ENCODE peak calls at places on chromosomes 13 and 19, in six cellular contexts. One of them, this sample, is unnamed.

GRCh38 chr19:35168261-35168660 is 13.7 kb downstream of the FXYD5 start:
- DNase-seq in breast epithelium: peak; percentile 74
- DNase-seq in upper lobe of left lung: no peak
- DNase-seq in HCT116: no peak
- DNase-seq in transverse colon: no peak
- DNase-seq in stomach: no peak
- DNase-seq in this sample: no peak

GRCh38 chr19:35673121-35673804 is 6.9 kb downstream of the UPK1A start:
- DNase-seq in breast epithelium: no peak
- DNase-seq in upper lobe of left lung: peak; percentile 28
- DNase-seq in HCT116: peak; percentile 53
- DNase-seq in transverse colon: peak; percentile 35
- DNase-seq in stomach: peak; percentile 43
- DNase-seq in this sample: peak; percentile 84

GRCh38 chr19:44640518-44640917 is 3.2 kb upstream of the PVR start:
- DNase-seq in breast epithelium: no peak
- DNase-seq in upper lobe of left lung: no peak
- DNase-seq in HCT116: no peak
- DNase-seq in transverse colon: no peak
- DNase-seq in stomach: no peak
- DNase-seq in this sample: no peak

GRCh38 chr13:50993908-50994307 is 84.3 kb downstream of the RNASEH2B start:
- DNase-seq in breast epithelium: no peak
- DNase-seq in upper lobe of left lung: no peak
- DNase-seq in HCT116: no peak
- DNase-seq in transverse colon: no peak
- DNase-seq in stomach: no peak
- DNase-seq in this sample: no peak

GRCh38 chr13:47463726-47464125 is 537.3 kb downstream of the SUCLA2 start:
- DNase-seq in breast epithelium: no peak
- DNase-seq in upper lobe of left lung: no peak
- DNase-seq in HCT116: no peak
- DNase-seq in transverse colon: no peak
- DNase-seq in stomach: no peak
- DNase-seq in this sample: peak; percentile 12

GRCh38 chr13:39253774-39254173 is 215.5 kb downstream of the NHLRC3 start:
- DNase-seq in breast epithelium: no peak
- DNase-seq in upper lobe of left lung: no peak
- DNase-seq in HCT116: no peak
- DNase-seq in transverse colon: no peak
- DNase-seq in stomach: no peak
- DNase-seq in this sample: no peak

GRCh38 chr13:56247692-56248091 is 893.0 kb upstream of the PRR20A start:
- DNase-seq in breast epithelium: no peak
- DNase-seq in upper lobe of left lung: no peak
- DNase-seq in HCT116: no peak
- DNase-seq in transverse colon: no peak
- DNase-seq in stomach: no peak
- DNase-seq in this sample: no peak

GRCh38 chr19:57302020-57302465 is 18.2 kb upstream of the ZNF543 start:
- DNase-seq in breast epithelium: peak; percentile 78
- DNase-seq in upper lobe of left lung: no peak
- DNase-seq in HCT116: no peak
- DNase-seq in transverse colon: no peak
- DNase-seq in stomach: no peak
- DNase-seq in this sample: no peak

GRCh38 chr13:110576736-110577476 is 15.4 kb upstream of the RAB20 start:
- DNase-seq in breast epithelium: no peak
- DNase-seq in upper lobe of left lung: no peak
- DNase-seq in HCT116: no peak
- DNase-seq in transverse colon: no peak
- DNase-seq in stomach: peak; percentile 67
- DNase-seq in this sample: no peak

GRCh38 chr13:110126391-110126961 is 180.5 kb downstream of the COL4A1 start:
- DNase-seq in breast epithelium: peak; percentile 80
- DNase-seq in upper lobe of left lung: peak; percentile 44
- DNase-seq in HCT116: no peak
- DNase-seq in transverse colon: no peak
- DNase-seq in stomach: no peak
- DNase-seq in this sample: peak; percentile 54

GRCh38 chr13:22929391-22930126 is 251.2 kb upstream of the SGCG start:
- DNase-seq in breast epithelium: no peak
- DNase-seq in upper lobe of left lung: no peak
- DNase-seq in HCT116: no peak
- DNase-seq in transverse colon: no peak
- DNase-seq in stomach: no peak
- DNase-seq in this sample: no peak
- TF ChIP-seq POLR2AphosphoS5 in breast epithelium: no peak
- TF ChIP-seq POLR2AphosphoS5 in upper lobe of left lung: no peak
- TF ChIP-seq POLR2AphosphoS5 in HCT116: no peak
- TF ChIP-seq POLR2AphosphoS5 in transverse colon: no peak
- TF ChIP-seq POLR2AphosphoS5 in stomach: no peak
- TF ChIP-seq POLR2AphosphoS5 in this sample: no peak

GRCh38 chr19:1856698-1857603 is 6.4 kb downstream of the KLF16 start:
- DNase-seq in breast epithelium: peak; percentile 78
- DNase-seq in upper lobe of left lung: peak; percentile 94
- DNase-seq in HCT116: no peak
- DNase-seq in transverse colon: peak; percentile 96
- DNase-seq in stomach: peak; percentile 92
- DNase-seq in this sample: peak; percentile 87
- H3K4me1 ChIP-seq in breast epithelium: peaks cover 46% of the 10 kb centered on the region
- H3K4me1 ChIP-seq in upper lobe of left lung: peaks cover 96% of the 10 kb centered on the region
- H3K4me1 ChIP-seq in HCT116: peaks cover 86% of the 10 kb centered on the region
- H3K4me1 ChIP-seq in transverse colon: peaks cover 98% of the 10 kb centered on the region
- H3K4me1 ChIP-seq in stomach: peaks cover 100% of the 10 kb centered on the region
- H3K4me1 ChIP-seq in this sample: peaks cover 67% of the 10 kb centered on the region

DNA sequence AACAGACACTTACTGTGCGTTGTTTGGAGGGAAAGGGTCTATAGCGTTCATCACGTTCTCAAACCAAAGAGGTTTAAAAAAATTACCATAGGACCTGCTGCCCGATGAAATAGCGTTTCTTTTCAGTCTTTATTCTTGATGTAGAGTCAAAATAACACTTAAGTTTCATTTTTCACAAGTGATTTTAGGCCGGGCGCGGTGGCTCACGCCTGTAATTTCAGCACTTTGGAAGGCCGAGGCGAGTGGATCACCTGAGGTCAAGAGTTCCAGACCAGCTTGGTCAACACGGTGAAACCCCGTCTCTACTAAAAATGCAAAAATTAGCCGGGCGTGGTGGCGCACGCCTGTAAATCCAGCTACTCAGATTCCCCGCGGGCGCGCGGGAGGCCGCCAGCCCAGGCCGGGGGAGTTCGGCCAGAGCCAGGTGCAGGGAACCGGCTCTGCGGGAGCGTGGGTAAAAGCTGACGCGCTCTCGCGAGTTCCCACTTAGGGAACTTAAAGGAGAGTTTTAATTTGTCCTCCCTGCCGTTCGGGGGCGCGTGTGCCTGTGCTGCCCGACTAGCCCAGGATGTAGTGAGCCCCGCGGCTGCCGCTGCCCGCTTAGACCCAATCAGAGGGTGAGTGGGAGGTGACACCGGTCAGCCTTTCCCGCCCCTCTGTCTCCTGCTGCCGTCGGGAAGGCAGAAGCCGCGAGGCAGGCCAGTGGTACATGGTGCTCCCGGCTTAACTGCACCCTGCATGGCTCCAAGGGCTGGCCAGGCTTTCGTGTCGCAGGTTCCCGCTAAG is 35.8 kb upstream of the NEK3 start:
- DNase-seq in breast epithelium: peak; percentile 50
- DNase-seq in upper lobe of left lung: peak; percentile 74
- DNase-seq in HCT116: no peak
- DNase-seq in transverse colon: peak; percentile 79
- DNase-seq in stomach: peak; percentile 79
- DNase-seq in this sample: peak; percentile 93
- TF ChIP-seq POLR2AphosphoS5 in breast epithelium: peak; percentile 19
- TF ChIP-seq POLR2AphosphoS5 in upper lobe of left lung: peak; percentile 36
- TF ChIP-seq POLR2AphosphoS5 in HCT116: no peak
- TF ChIP-seq POLR2AphosphoS5 in transverse colon: peak; percentile 27
- TF ChIP-seq POLR2AphosphoS5 in stomach: no peak
- TF ChIP-seq POLR2AphosphoS5 in this sample: peak; percentile 83

GRCh38 chr13:65964672-65965071 is 1265.5 kb downstream of the PCDH9 start:
- DNase-seq in breast epithelium: no peak
- DNase-seq in upper lobe of left lung: no peak
- DNase-seq in HCT116: no peak
- DNase-seq in transverse colon: no peak
- DNase-seq in stomach: no peak
- DNase-seq in this sample: no peak

GRCh38 chr13:65959305-65959704 is 1270.8 kb downstream of the PCDH9 start:
- DNase-seq in breast epithelium: no peak
- DNase-seq in upper lobe of left lung: no peak
- DNase-seq in HCT116: no peak
- DNase-seq in transverse colon: no peak
- DNase-seq in stomach: no peak
- DNase-seq in this sample: no peak
- H3K4me1 ChIP-seq in breast epithelium: no peaks in the 10 kb centered on the region
- H3K4me1 ChIP-seq in upper lobe of left lung: no peaks in the 10 kb centered on the region
- H3K4me1 ChIP-seq in HCT116: no peaks in the 10 kb centered on the region
- H3K4me1 ChIP-seq in transverse colon: no peaks in the 10 kb centered on the region
- H3K4me1 ChIP-seq in stomach: no peaks in the 10 kb centered on the region
- H3K4me1 ChIP-seq in this sample: no peaks in the 10 kb centered on the region

GRCh38 chr19:56156768-56157167 is 15.7 kb downstream of the ZNF444 start:
- DNase-seq in breast epithelium: no peak
- DNase-seq in upper lobe of left lung: no peak
- DNase-seq in HCT116: no peak
- DNase-seq in transverse colon: peak; percentile 60
- DNase-seq in stomach: no peak
- DNase-seq in this sample: no peak
- TF ChIP-seq POLR2AphosphoS5 in breast epithelium: no peak
- TF ChIP-seq POLR2AphosphoS5 in upper lobe of left lung: no peak
- TF ChIP-seq POLR2AphosphoS5 in HCT116: no peak
- TF ChIP-seq POLR2AphosphoS5 in transverse colon: no peak
- TF ChIP-seq POLR2AphosphoS5 in stomach: no peak
- TF ChIP-seq POLR2AphosphoS5 in this sample: no peak

DNA sequence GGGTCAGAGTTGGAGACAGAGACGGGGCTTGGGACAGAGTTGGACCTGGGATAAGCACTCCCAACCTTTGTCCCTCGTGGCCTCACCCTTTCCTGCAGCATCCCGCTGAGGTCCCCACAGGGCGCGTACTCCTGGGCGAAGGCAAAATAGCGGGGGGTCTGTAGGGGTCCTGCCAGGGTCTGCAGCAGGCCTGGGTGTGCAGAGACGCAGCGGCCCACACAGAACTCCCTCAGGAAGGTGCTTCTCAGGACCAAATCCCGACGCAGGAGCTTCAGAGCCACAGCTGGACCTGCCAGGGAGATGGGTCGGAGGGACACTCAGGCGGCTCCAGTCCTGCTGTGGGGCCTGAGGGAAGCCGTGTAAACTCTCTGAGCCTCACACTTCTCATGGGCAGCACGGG is 1.3 kb downstream of the SBK3 start:
- DNase-seq in breast epithelium: no peak
- DNase-seq in upper lobe of left lung: no peak
- DNase-seq in HCT116: no peak
- DNase-seq in transverse colon: no peak
- DNase-seq in stomach: no peak
- DNase-seq in this sample: no peak
- H3K4me1 ChIP-seq in breast epithelium: no peaks in the 10 kb centered on the region
- H3K4me1 ChIP-seq in upper lobe of left lung: peaks cover 23% of the 10 kb centered on the region
- H3K4me1 ChIP-seq in HCT116: peaks cover 35% of the 10 kb centered on the region
- H3K4me1 ChIP-seq in transverse colon: no peaks in the 10 kb centered on the region
- H3K4me1 ChIP-seq in stomach: peaks cover 26% of the 10 kb centered on the region
- H3K4me1 ChIP-seq in this sample: no peaks in the 10 kb centered on the region